ENCODE peak calls at places on chromosomes 5 and 9, in nine cellular contexts. T, V, W, M, L, S, U, Y and B are unnamed samples.

GRCh38 chr5:37723147-37723961 is 116.5 kb downstream of the GDNF start:
- DNase-seq in W (no peak), V (peak; percentile 37), Y (no peak), T (no peak), L (no peak), S (no peak), M (no peak), U (no peak), B (no peak)

GRCh38 chr5:169121631-169122420 is 179.1 kb downstream of the SLIT3 start:
- DNase-seq in L (no peak), T (no peak), M (no peak), S (no peak), U (no peak), W (no peak), Y (no peak), V (no peak), B (no peak)

GRCh38 chr5:81787843-81788242 is 36.9 kb upstream of the SSBP2 start:
- DNase-seq in T (no peak), W (peak; percentile 80), U (peak; percentile 84), S (peak; percentile 55), Y (peak; percentile 63), M (peak; percentile 70), V (peak; percentile 68), L (peak; percentile 63), B (peak; percentile 75)

GRCh38 chr5:129243058-129243457 is 148.5 kb downstream of the ISOC1 start:
- DNase-seq in U (no peak), W (no peak), T (no peak), V (no peak), L (no peak), S (no peak), M (no peak), Y (no peak), B (no peak)

GRCh38 chr5:122770479-122770878 is 4.4 kb upstream of the SNX2 start:
- DNase-seq in L (no peak), M (no peak), T (no peak), S (no peak), V (no peak), U (no peak), Y (no peak), W (no peak), B (no peak)

GRCh38 chr5:5025774-5026406 is 114.2 kb upstream of the ADAMTS16 start:
- DNase-seq in U (no peak), T (no peak), S (no peak), M (no peak), Y (no peak), V (no peak), W (no peak), L (no peak), B (no peak)

GRCh38 chr5:167819406-167819805 is 472.0 kb upstream of the WWC1 start:
- DNase-seq in V (no peak), M (no peak), L (no peak), W (no peak), Y (no peak), S (no peak), T (no peak), U (no peak), B (no peak)

GRCh38 chr9:135693265-135693664 is 6.0 kb downstream of the SOHLH1 start:
- DNase-seq in T (no peak), W (no peak), U (no peak), L (no peak), Y (no peak), M (no peak), S (no peak), V (no peak), B (no peak)

GRCh38 chr5:146463446-146463845 is 16.3 kb downstream of the TCERG1 start:
- DNase-seq in Y (no peak), S (peak; percentile 77), W (no peak), V (no peak), M (no peak), T (no peak), L (no peak), U (no peak), B (no peak)

GRCh38 chr9:71716138-71716909 is 52.0 kb downstream of the CEMIP2 start:
- DNase-seq in L (no peak), U (no peak), M (no peak), V (no peak), S (no peak), W (no peak), T (no peak), Y (no peak), B (no peak)

GRCh38 chr9:129750010-129750409 is 2.8 kb downstream of the PTGES start:
- DNase-seq in W (no peak), L (no peak), V (no peak), S (no peak), Y (no peak), M (no peak), U (no peak), T (no peak), B (no peak)

GRCh38 chr5:167229751-167230150 is 1061.7 kb upstream of the WWC1 start:
- DNase-seq in V (no peak), L (no peak), T (no peak), U (no peak), S (no peak), W (no peak), M (no peak), Y (no peak), B (no peak)

GRCh38 chr9:96169488-96169887 is 132.5 kb downstream of the HSD17B3 start:
- DNase-seq in T (no peak), Y (peak; percentile 64), W (peak; percentile 4), M (peak; percentile 23), L (peak; percentile 82), V (no peak), S (peak; percentile 62), U (peak; percentile 34), B (no peak)

GRCh38 chr5:107812570-107813141 is 141.9 kb upstream of the EFNA5 start:
- DNase-seq in T (no peak), V (no peak), U (no peak), W (peak; percentile 86), Y (no peak), L (no peak), M (no peak), S (no peak), B (peak; percentile 59)

GRCh38 chr9:35998333-35998732 is 38.4 kb upstream of the RECK start:
- DNase-seq in V (no peak), U (no peak), M (no peak), W (no peak), L (no peak), T (peak; percentile 37), Y (no peak), S (no peak), B (no peak)

GRCh38 chr5:21918451-21918850 is 934.7 kb downstream of the CDH12 start:
- DNase-seq in T (no peak), Y (no peak), L (no peak), W (no peak), V (no peak), U (no peak), S (no peak), M (no peak), B (no peak)

GRCh38 chr5:163696270-163696887 is 191.0 kb downstream of the MAT2B start:
- DNase-seq in M (no peak), U (peak; percentile 33), V (no peak), L (no peak), T (no peak), S (peak; percentile 25), Y (no peak), W (peak; percentile 89), B (peak; percentile 6)

GRCh38 chr9:131483319-131484050 is 19.2 kb upstream of the POMT1 start:
- DNase-seq in T (no peak), S (no peak), M (no peak), L (no peak), U (no peak), Y (no peak), W (no peak), V (peak; percentile 95), B (peak; percentile 69)

GRCh38 chr5:153456354-153456753 is 34.1 kb upstream of the GRIA1 start:
- DNase-seq in M (no peak), V (no peak), U (no peak), S (no peak), L (no peak), T (peak; percentile 60), W (no peak), Y (no peak), B (no peak)

GRCh38 chr9:92425578-92425977 is 1.3 kb upstream of the OMD start:
- DNase-seq in M (no peak), V (no peak), S (no peak), U (no peak), T (no peak), W (peak; percentile 65), Y (no peak), L (no peak), B (no peak)

GRCh38 chr5:180602481-180603075 is 11.3 kb upstream of the SCGB3A1 start:
- DNase-seq in Y (no peak), L (no peak), W (no peak), M (no peak), U (no peak), S (no peak), V (no peak), T (no peak), B (no peak)

GRCh38 chr5:134526483-134527155 is 1.1 kb downstream of the JADE2 start:
- DNase-seq in U (peak; percentile 83), S (peak; percentile 87), Y (peak; percentile 82), L (peak; percentile 69), T (peak; percentile 95), V (peak; percentile 69), W (no peak), M (peak; percentile 77), B (peak; percentile 86)

GRCh38 chr9:87239312-87239711 is 258.4 kb upstream of the DAPK1 start:
- DNase-seq in S (no peak), Y (no peak), T (peak; percentile 64), L (no peak), U (no peak), V (no peak), M (no peak), W (no peak), B (no peak)
- H3K4me3 ChIP-seq in S (no peak overlapping the region), Y (no peak overlapping the region), T (no peak overlapping the region), L (no peak overlapping the region), U (no peak overlapping the region), V (no peak overlapping the region), M (no peak overlapping the region), W (no peak overlapping the region), B (no peak overlapping the region)

GRCh38 chr9:126809068-126809467 is 4.2 kb downstream of the ZBTB43 start:
- DNase-seq in V (peak; percentile 50), M (no peak), T (no peak), W (peak; percentile 79), Y (no peak), L (no peak), U (no peak), S (no peak), B (no peak)
- H3K27me3 ChIP-seq in V (no peaks in the 10 kb centered on the region), M (no peaks in the 10 kb centered on the region), T (no peaks in the 10 kb centered on the region), W (no peaks in the 10 kb centered on the region), Y (no peaks in the 10 kb centered on the region), L (no peaks in the 10 kb centered on the region), U (no peaks in the 10 kb centered on the region), S (no peaks in the 10 kb centered on the region), B (no peaks in the 10 kb centered on the region)

GRCh38 chr5:118987988-118988945 is at the start of gene DTWD2:
- DNase-seq in Y (peak; percentile 96), T (peak; percentile 97), W (peak; percentile 88), S (peak; percentile 96), U (peak; percentile 97), L (peak; percentile 80), V (peak; percentile 78), M (peak; percentile 88), B (peak; percentile 96)
- TF ChIP-seq POLR2A in Y (peak; percentile 5), T (no peak), W (no peak), S (peak; percentile 62), U (peak; percentile 92), L (peak; percentile 48), V (no peak), M (no peak), B (peak; percentile 62)

DNA sequence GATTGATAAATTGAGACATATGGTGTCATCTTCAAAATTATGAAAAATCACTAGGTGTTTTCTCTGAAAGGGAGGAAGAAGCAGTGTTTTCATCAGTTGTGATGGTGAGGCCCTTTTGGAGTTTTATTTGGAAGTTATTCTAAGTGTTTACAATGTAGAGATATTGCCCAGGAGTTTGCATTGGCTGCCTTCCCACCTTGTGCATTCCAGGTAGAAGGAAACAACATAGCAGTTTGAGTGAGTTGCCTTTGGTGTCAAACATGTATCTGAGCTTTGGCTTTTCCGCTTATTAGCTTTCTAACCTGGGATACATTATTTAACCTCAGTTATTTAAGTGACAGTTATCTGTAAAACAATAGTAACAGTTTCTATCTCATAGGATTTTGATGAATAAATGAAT is 122.5 kb downstream of the SCAMP1 start:
- DNase-seq in U (peak; percentile 35), S (peak; percentile 27), T (peak; percentile 47), Y (peak; percentile 58), M (no peak), L (no peak), W (no peak), V (no peak), B (no peak)
- H3K4me3 ChIP-seq in U (no peak overlapping the region), S (no peak overlapping the region), T (no peak overlapping the region), Y (no peak overlapping the region), M (no peak overlapping the region), L (no peak overlapping the region), W (no peak overlapping the region), V (no peak overlapping the region), B (no peak overlapping the region)